ENCODE peak calls at places on chromosome 4, in ten cellular contexts. U, R, Y, S, F, L, P, Z, C and I are unnamed samples.

GRCh38 chr4:10115271-10115656 is 1.3 kb downstream of the WDR1 start:
- DNase-seq in F (peak), Z (no peak), R (no peak), S (peak), U (no peak), Y (no peak), L (no peak), C (no peak), P (no peak), I (no peak)

GRCh38 chr4:10303291-10303690 is 153.9 kb downstream of the ZNF518B start:
- DNase-seq in R (no peak), S (no peak), U (no peak), Z (no peak), F (no peak), P (no peak), C (no peak), Y (no peak), L (no peak), I (no peak)

GRCh38 chr4:37758226-37758625 is 68.3 kb upstream of the PGM2 start:
- DNase-seq in U (no peak), F (peak), L (no peak), Z (no peak), C (no peak), R (no peak), Y (peak), P (no peak), S (peak), I (no peak)

GRCh38 chr4:121675715-121676114 is 21.1 kb downstream of the ANXA5 start:
- DNase-seq in L (no peak), Y (peak), P (no peak), C (no peak), R (no peak), F (no peak), Z (no peak), U (no peak), S (peak), I (no peak)

GRCh38 chr4:38948551-38948950 is 80.9 kb downstream of the FAM114A1 start:
- DNase-seq in Y (no peak), F (peak), P (no peak), C (no peak), U (no peak), S (peak), Z (peak), L (no peak), R (no peak), I (no peak)

GRCh38 chr4:52957220-52957686 is 95.1 kb downstream of the RASL11B start:
- DNase-seq in S (peak), Z (no peak), L (no peak), U (no peak), R (no peak), C (no peak), P (no peak), F (peak), Y (peak), I (no peak)

GRCh38 chr4:74098628-74098995 is 383 bp downstream of the CXCL2 start:
- DNase-seq in P (no peak), Y (peak), R (no peak), C (peak), Z (no peak), L (no peak), F (no peak), S (no peak), U (peak), I (no peak)

GRCh38 chr4:70712150-70712549 is 9.6 kb upstream of the RUFY3 start:
- DNase-seq in P (no peak), F (no peak), Z (no peak), Y (no peak), L (no peak), S (no peak), C (no peak), U (no peak), R (no peak), I (no peak)

GRCh38 chr4:123366144-123366748 is 30.3 kb upstream of the SPRY1 start:
- DNase-seq in C (no peak), Y (no peak), U (no peak), L (no peak), F (no peak), P (no peak), R (no peak), S (no peak), Z (no peak), I (no peak)

GRCh38 chr4:69828828-69829227 is 31.1 kb downstream of the SULT1E1 start:
- DNase-seq in P (peak), R (no peak), L (no peak), Z (no peak), C (no peak), S (no peak), F (no peak), U (no peak), Y (no peak), I (no peak)

GRCh38 chr4:4326136-4326535 is 36.1 kb downstream of the ZBTB49 start:
- DNase-seq in P (no peak), S (no peak), L (no peak), U (no peak), C (peak), Z (no peak), R (no peak), Y (no peak), F (no peak), I (no peak)

GRCh38 chr4:23943478-23943877 is 53.6 kb upstream of the PPARGC1A start:
- DNase-seq in L (no peak), F (no peak), R (no peak), C (no peak), Z (no peak), P (no peak), U (no peak), Y (no peak), S (no peak), I (no peak)

GRCh38 chr4:26763063-26763462 is 97.6 kb upstream of the STIM2 start:
- DNase-seq in Y (no peak), U (no peak), S (no peak), L (no peak), P (no peak), C (no peak), F (no peak), Z (no peak), R (no peak), I (no peak)

GRCh38 chr4:17310269-17310652 is 201.6 kb downstream of the QDPR start:
- DNase-seq in F (no peak), R (no peak), Y (no peak), C (no peak), Z (peak), L (no peak), P (no peak), S (peak), U (no peak), I (no peak)

GRCh38 chr4:102717448-102718092 is 43.2 kb downstream of the MANBA start:
- DNase-seq in F (no peak), L (no peak), U (no peak), S (no peak), Z (no peak), C (peak), Y (no peak), R (no peak), P (no peak), I (no peak)

GRCh38 chr4:164648151-164648848 is 105.6 kb upstream of the SMIM31 start:
- DNase-seq in U (no peak), P (no peak), Z (peak), F (no peak), L (no peak), C (no peak), S (no peak), Y (no peak), R (no peak), I (no peak)

GRCh38 chr4:52588097-52588496 is 71.0 kb downstream of the USP46 start:
- DNase-seq in P (no peak), Y (peak), U (no peak), F (no peak), S (peak), L (peak), R (peak), Z (no peak), C (peak), I (no peak)

GRCh38 chr4:89303177-89303576 is 4.4 kb downstream of the GPRIN3 start:
- DNase-seq in R (peak), L (no peak), F (no peak), U (no peak), C (no peak), P (no peak), Y (no peak), Z (no peak), S (no peak), I (no peak)

GRCh38 chr4:3476936-3477749 is 14.0 kb downstream of the DOK7 start:
- DNase-seq in U (peak), Z (no peak), Y (no peak), S (no peak), F (no peak), C (no peak), R (no peak), P (no peak), L (no peak), I (no peak)